ENCODE peak calls at places on chromosomes 7 and 10, in ten cellular contexts. O, G, H, B, U, N, C, R, X and M are unnamed samples.

GRCh38 chr10:45997557-45997956 is 25.3 kb downstream of the TIMM23 start:
- DNase-seq in G (no peak), O (no peak), B (no peak), R (no peak), N (no peak), C (no peak), H (no peak), U (no peak), X (no peak), M (no peak)

GRCh38 chr7:6392712-6393666 is 54.8 kb downstream of the DAGLB start:
- DNase-seq in C (peak), R (no peak), N (no peak), X (no peak), G (no peak), O (no peak), B (peak), H (peak), U (peak), M (no peak)

GRCh38 chr10:110279062-110279986 is 25.4 kb downstream of the SMNDC1 start:
- DNase-seq in C (peak), U (peak), G (peak), H (peak), N (peak), X (no peak), B (peak), O (peak), R (peak), M (peak)

GRCh38 chr7:133984023-133984422 is 143.1 kb upstream of the LRGUK start:
- DNase-seq in X (no peak), N (no peak), O (no peak), R (peak), C (no peak), H (peak), B (no peak), G (no peak), U (no peak), M (no peak)

GRCh38 chr7:116969371-116969902 is 16.1 kb downstream of the ST7 start:
- DNase-seq in B (no peak), G (no peak), C (no peak), N (no peak), H (no peak), X (no peak), U (no peak), O (no peak), R (no peak), M (no peak)

GRCh38 chr10:101961591-101962498 is 94.1 kb downstream of the ARMH3 start:
- DNase-seq in H (peak), C (peak), B (peak), G (no peak), O (peak), X (no peak), U (no peak), R (no peak), N (no peak), M (no peak)

GRCh38 chr7:68697821-68698280 is 900.4 kb upstream of the AUTS2 start:
- DNase-seq in C (no peak), N (no peak), U (no peak), B (peak), R (peak), O (no peak), X (no peak), G (no peak), H (no peak), M (no peak)

GRCh38 chr10:116849271-116850057 is at the start of gene ENO4:
- DNase-seq in G (peak), R (peak), O (peak), H (peak), N (no peak), C (peak), U (peak), B (peak), X (no peak), M (peak)

GRCh38 chr7:27611043-27611442 is 51.6 kb downstream of the HIBADH start:
- DNase-seq in R (no peak), H (peak), C (peak), X (no peak), B (peak), O (no peak), U (no peak), G (no peak), N (no peak), M (no peak)

GRCh38 chr10:78846770-78847169 is 222.0 kb upstream of the ZMIZ1 start:
- DNase-seq in R (peak), O (no peak), H (no peak), X (no peak), N (no peak), C (no peak), G (no peak), B (no peak), U (no peak), M (no peak)

GRCh38 chr10:78843495-78843894 is 225.3 kb upstream of the ZMIZ1 start:
- DNase-seq in U (no peak), N (no peak), H (no peak), R (no peak), O (no peak), X (no peak), G (no peak), B (no peak), C (no peak), M (no peak)

GRCh38 chr10:78846071-78846470 is 222.7 kb upstream of the ZMIZ1 start:
- DNase-seq in R (no peak), O (no peak), C (no peak), G (no peak), N (no peak), B (no peak), H (no peak), U (no peak), X (no peak), M (no peak)

GRCh38 chr10:78847486-78847885 is 221.3 kb upstream of the ZMIZ1 start:
- DNase-seq in C (no peak), O (no peak), U (no peak), X (no peak), G (no peak), B (no peak), R (no peak), N (no peak), H (no peak), M (no peak)

GRCh38 chr10:78844956-78845355 is 223.8 kb upstream of the ZMIZ1 start:
- DNase-seq in U (no peak), B (no peak), N (no peak), H (no peak), X (no peak), O (no peak), C (no peak), R (no peak), G (no peak), M (no peak)
- TF ChIP-seq CTCF in U (no peak), B (no peak), N (no peak), H (no peak), X (no peak), O (no peak), C (no peak), R (no peak), G (no peak), M (no peak)

DNA sequence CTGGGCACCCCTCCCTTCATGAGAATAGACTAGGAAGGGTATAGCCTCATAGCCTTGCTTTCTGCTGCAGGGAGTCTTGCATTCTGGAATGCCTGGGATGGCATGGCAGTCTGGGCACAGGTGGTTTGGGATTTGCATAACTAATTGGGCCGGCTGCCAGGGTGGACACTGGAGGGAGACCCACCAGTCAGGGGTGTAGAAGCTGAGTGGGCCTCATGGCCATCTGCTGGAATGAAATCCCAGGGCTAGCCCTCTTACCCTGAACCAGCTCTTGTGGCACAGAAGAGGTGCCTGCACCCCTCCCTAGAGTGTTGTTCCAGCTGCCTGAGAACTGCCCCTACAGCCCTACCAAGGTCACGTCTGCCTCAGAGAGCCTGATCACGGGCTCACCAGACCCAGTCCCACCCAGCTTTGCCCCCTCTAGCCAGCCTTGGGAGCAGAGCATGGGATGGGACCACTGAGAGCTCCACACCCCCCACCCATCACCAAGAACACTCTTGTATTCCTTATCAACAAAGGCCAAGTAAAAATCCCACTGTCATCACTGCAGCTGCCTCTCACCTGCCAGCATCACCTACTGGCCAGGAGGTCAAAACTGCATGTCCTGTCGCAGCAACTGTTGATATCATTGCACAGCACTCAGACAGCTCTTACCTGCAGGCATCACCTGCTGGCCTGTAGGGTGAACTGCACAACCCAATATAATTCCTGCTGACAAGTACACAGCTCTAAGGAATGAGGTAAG is 148.9 kb downstream of the ZEB1 start:
- DNase-seq in H (peak), B (peak), C (peak), U (no peak), O (no peak), N (no peak), R (no peak), G (no peak), X (no peak), M (peak)
- TF ChIP-seq CTCF in H (peak), B (peak), C (peak), U (peak), O (no peak), N (no peak), R (peak), G (peak), X (no peak), M (no peak)

DNA sequence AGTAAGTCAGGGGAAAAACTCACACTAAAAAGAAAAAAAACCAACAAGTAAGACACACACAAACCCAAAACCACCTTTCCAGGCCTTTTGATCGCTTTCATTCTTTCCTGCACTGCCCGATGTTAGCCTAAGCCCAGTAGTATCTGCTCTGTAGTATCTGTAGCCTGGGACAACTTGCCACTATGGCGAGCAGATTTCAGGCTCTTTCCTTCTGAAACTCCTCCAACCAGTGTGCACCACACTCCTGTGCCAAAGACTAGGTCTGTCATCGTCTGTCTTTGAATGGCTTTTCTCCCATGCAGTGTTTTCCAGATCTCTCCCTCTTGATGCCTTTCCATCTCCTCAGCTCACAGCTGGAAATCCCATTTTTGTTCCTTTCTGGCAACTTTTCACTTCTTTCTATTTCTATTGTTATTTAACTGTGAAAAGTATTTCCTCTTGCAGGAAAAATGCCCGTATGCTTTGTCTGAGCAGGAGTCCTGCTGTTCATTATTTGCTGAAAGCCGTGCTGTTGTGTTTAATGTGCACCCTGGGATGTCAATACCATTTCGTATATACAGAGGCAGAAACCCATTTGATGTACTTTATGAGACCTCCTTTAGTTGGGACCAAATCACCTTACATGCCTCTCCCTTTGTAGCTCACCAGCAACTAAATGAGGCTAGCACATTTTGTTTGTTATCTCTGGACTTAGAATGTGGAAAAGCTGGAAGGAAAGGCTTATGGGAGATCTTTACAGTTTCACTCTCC is 373.7 kb downstream of the PHTF2 start:
- DNase-seq in N (no peak), H (no peak), G (no peak), R (no peak), O (no peak), C (no peak), B (no peak), X (no peak), U (no peak), M (no peak)
- TF ChIP-seq CTCF in N (no peak), H (no peak), G (no peak), R (no peak), O (no peak), C (no peak), B (no peak), X (no peak), U (no peak), M (no peak)

GRCh38 chr7:29878081-29878688 is 71.9 kb downstream of the WIPF3 start:
- DNase-seq in N (no peak), B (peak), O (no peak), C (peak), G (peak), U (no peak), H (peak), R (peak), X (no peak), M (no peak)
- TF ChIP-seq CTCF in N (peak), B (peak), O (peak), C (peak), G (peak), U (no peak), H (peak), R (peak), X (peak), M (peak)

GRCh38 chr7:24199978-24200377 is 84.0 kb upstream of the NPY start:
- DNase-seq in C (no peak), N (no peak), H (no peak), B (peak), R (no peak), O (no peak), G (no peak), X (no peak), U (no peak), M (no peak)
- TF ChIP-seq CTCF in C (no peak), N (no peak), H (no peak), B (no peak), R (no peak), O (no peak), G (no peak), X (no peak), U (no peak), M (no peak)

DNA sequence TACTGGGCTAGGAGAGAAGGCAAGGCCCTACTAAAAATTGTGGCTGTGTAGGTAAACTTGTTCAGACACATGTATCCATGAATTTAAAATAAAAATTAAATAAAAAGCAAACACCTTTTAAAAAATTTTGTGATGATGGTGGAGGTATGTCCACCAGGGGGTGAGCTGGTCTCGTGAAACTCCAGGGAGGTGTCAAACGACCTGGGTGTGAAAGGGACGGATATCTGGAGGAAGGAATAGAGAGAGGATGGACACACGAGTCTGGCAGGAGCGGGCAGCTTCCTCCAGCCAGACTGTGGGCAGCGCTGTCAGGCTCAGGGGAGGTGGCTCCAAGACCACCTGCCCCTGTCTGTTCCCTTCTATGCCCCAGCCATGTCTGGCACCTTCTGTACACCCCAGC is 34.8 kb upstream of the DMBT1 start:
- DNase-seq in H (peak), G (no peak), N (no peak), X (no peak), R (no peak), B (no peak), O (no peak), C (no peak), U (peak), M (no peak)
- TF ChIP-seq CTCF in H (peak), G (no peak), N (no peak), X (peak), R (peak), B (no peak), O (peak), C (peak), U (peak), M (no peak)

DNA sequence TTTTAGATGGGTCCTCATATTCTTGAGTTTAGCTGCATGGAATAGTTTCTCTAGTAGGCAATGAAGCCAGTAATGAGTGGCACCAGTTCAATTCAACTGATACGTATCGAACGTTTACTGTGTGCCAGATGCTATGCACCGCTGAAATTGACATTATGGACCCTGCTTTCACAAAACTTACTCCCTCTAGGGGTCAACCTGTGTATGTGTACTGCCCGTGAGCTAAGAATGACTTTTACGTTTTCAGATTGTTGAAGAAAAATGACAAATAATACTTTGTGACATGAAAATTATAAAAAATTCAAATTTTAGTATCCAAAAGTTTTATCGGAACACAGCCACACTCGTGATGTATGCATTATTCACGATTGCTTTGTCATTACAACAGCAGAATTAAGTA is 95.5 kb downstream of the ZMYND11 start:
- DNase-seq in G (no peak), N (no peak), X (no peak), R (no peak), U (no peak), B (no peak), H (no peak), O (no peak), C (no peak), M (no peak)
- TF ChIP-seq CTCF in G (peak), N (peak), X (no peak), R (peak), U (no peak), B (peak), H (peak), O (peak), C (peak), M (no peak)

DNA sequence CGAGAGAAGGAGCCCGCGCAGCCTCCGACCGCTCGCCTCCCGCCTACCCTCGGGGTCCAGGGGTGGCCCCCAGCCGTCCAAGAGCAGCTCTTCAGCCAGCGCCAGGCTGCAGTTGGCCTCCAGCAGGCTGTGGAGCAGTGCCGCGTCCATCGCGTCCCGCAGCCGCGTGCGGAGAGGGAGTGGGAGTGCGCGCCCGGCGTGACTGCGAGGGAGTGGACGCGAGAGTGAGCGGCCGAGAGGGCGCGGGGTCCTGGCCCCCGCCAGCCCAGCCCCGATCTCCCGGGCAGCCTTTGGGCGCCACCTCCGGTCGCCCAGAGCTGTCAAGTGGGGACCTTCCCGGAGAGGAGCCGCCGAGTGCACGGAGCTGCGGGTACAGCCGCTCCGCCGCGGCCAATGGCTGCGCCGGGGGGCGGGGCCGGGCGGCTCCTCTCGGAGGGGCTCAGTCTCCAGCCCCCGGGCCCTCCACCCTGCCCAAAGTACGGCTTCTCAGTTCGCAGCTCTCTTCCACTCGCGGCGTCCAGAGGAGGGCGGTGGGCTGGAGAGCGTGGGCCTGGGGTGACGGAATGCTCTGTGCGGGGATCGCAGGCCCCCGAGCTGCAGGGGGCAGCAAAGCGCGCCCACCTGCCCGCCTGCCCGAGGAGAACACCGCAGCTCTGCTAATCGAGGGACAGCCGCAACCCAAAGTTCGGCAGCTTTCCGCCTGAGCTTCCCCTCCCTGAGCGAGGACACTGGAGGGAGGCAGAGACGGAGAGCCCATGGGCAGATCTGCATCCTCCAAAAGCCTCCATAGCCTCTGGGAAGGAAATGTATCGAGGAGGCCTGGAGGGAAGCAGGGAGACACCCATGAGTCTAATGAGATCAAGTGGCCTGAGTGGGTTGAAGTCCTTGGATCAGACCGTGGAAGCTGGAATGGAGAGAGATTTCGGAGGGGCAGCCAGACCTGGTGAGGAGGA is at the start of gene CRHR2:
- DNase-seq in G (no peak), H (no peak), U (no peak), X (no peak), N (no peak), R (peak), C (no peak), O (peak), B (no peak), M (peak)
- TF ChIP-seq CTCF in G (peak), H (no peak), U (no peak), X (peak), N (peak), R (peak), C (no peak), O (peak), B (no peak), M (no peak)

DNA sequence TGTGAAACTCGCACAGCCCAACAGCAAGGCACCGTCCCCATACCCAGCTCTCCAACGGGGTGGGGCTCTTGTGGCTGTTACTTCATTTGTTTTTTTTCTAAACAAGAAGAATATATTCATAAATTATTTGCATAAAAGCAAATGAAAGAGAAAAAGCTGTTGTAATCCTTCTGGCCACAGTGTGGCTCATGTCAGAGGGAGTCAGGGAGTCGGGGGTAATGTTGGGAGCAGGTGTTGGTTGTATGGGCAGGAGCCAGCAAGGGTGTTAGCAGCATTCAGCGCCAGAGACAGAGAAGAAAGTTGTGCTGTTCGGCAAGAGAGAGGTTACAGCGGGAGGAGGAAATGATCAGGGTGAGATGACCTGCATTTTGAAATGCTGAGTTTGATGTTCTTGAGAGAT is 13.3 kb downstream of the PFKP start:
- DNase-seq in B (no peak), G (no peak), X (no peak), R (no peak), U (no peak), C (no peak), O (no peak), H (no peak), N (no peak), M (no peak)
- TF ChIP-seq CTCF in B (peak), G (no peak), X (no peak), R (no peak), U (no peak), C (peak), O (no peak), H (no peak), N (no peak), M (no peak)